ENCODE peak calls at places on chromosomes 2 and 18, in ten cellular contexts. I is osteocyte; J is breast epithelium; D is HL-60; V is HuH-7.5; K is activated naive CD4-positive, alpha-beta T cell treated with anti-CD3 and anti-CD28 coated beads, Interleukin-2, amount 10 ng/mL, durations not matched to agents 7 days and 5 days; Q is H1; W is NT2/D1; L is RCC 7860; X is NCI-H2171. R is an unnamed sample.

GRCh38 chr2:36058076-36058475 is 297.5 kb upstream of the CRIM1 start:
- DNase-seq in I (no peak), J (no peak), D (no peak), V (no peak), K (no peak), Q (no peak), W (no peak), L (no peak), X (no peak), R (no peak)

GRCh38 chr2:178526256-178526655 is 46.0 kb downstream of the PLEKHA3 start:
- DNase-seq in I (no peak), J (no peak), D (no peak), V (no peak), K (no peak), Q (no peak), W (no peak), L (no peak), X (no peak), R (no peak)

GRCh38 chr2:172107690-172108586 is 5.2 kb upstream of the DLX2 start:
- DNase-seq in I (no peak), J (no peak), D (no peak), V (no peak), K (no peak), Q (peak; percentile 74), W (no peak), L (no peak), X (no peak), R (no peak)

GRCh38 chr2:166632616-166633015 is 138.6 kb upstream of the SCN7A start:
- DNase-seq in I (no peak), J (no peak), D (no peak), V (no peak), K (no peak), Q (no peak), W (no peak), L (peak; percentile 85), X (no peak), R (no peak)

GRCh38 chr2:232336241-232336736 is 42.3 kb upstream of the ALPP start:
- DNase-seq in I (no peak), J (no peak), D (no peak), V (no peak), K (peak; percentile 14), Q (peak; percentile 44), W (no peak), L (no peak), X (no peak), R (peak; percentile 31)

GRCh38 chr2:127103243-127104165 is 3.5 kb downstream of the BIN1 start:
- DNase-seq in I (no peak), J (no peak), D (no peak), V (no peak), K (no peak), Q (no peak), W (no peak), L (no peak), X (no peak), R (peak; percentile 59)

GRCh38 chr18:59778434-59778833 is 81.2 kb upstream of the CCBE1 start:
- DNase-seq in I (no peak), J (no peak), D (no peak), V (no peak), K (no peak), Q (no peak), W (no peak), L (no peak), X (no peak), R (no peak)

GRCh38 chr2:219087371-219087770 is 26.6 kb upstream of the IHH start:
- DNase-seq in I (no peak), J (no peak), D (no peak), V (no peak), K (no peak), Q (no peak), W (no peak), L (no peak), X (peak; percentile 43), R (no peak)

GRCh38 chr18:37364237-37364636 is 201.4 kb downstream of the CELF4 start:
- DNase-seq in I (no peak), J (peak; percentile 88), D (no peak), V (no peak), K (no peak), Q (no peak), W (no peak), L (no peak), X (no peak), R (no peak)

GRCh38 chr18:9204659-9205058 is 68.1 kb downstream of the ANKRD12 start:
- DNase-seq in I (no peak), J (no peak), D (no peak), V (no peak), K (no peak), Q (no peak), W (no peak), L (no peak), X (no peak), R (no peak)

GRCh38 chr2:208363485-208363884 is 43.1 kb upstream of the PTH2R start:
- DNase-seq in I (no peak), J (no peak), D (no peak), V (no peak), K (no peak), Q (no peak), W (no peak), L (peak; percentile 85), X (no peak), R (no peak)

GRCh38 chr2:105421053-105421452 is 22.2 kb upstream of the FHL2 start:
- DNase-seq in I (no peak), J (no peak), D (no peak), V (no peak), K (no peak), Q (no peak), W (no peak), L (no peak), X (no peak), R (no peak)

GRCh38 chr2:113848758-113849460 is 41.0 kb upstream of the ACTR3 start:
- DNase-seq in I (no peak), J (no peak), D (no peak), V (no peak), K (no peak), Q (no peak), W (no peak), L (peak; percentile 84), X (no peak), R (no peak)

GRCh38 chr2:224997802-224998201 is 44.5 kb downstream of the DOCK10 start:
- DNase-seq in I (no peak), J (no peak), D (no peak), V (no peak), K (no peak), Q (no peak), W (no peak), L (no peak), X (no peak), R (no peak)

GRCh38 chr18:58502628-58503027 is 126.3 kb downstream of the ALPK2 start:
- DNase-seq in I (no peak), J (no peak), D (no peak), V (no peak), K (no peak), Q (no peak), W (no peak), L (no peak), X (peak; percentile 58), R (no peak)

R was measured in Right ventricle myocardium inferior.